ENCODE peak calls at places on chromosomes 5 and 9, in five cellular contexts. C, H, M, G and O are unnamed samples. For H3K4me1, the result is how much of the 10 kb centered on the place peaks cover.

GRCh38 chr5:80406980-80407734 is 707 bp upstream of the ZFYVE16 start:
- DNase-seq in G (peak), C (no peak), H (peak), M (peak), O (no peak)

GRCh38 chr5:172870807-172871431 is 36.9 kb downstream of the ERGIC1 start:
- DNase-seq in H (peak), M (no peak), C (no peak), G (peak), O (no peak)

GRCh38 chr9:110745656-110746055 is 77.1 kb downstream of the MUSK start:
- DNase-seq in G (no peak), M (no peak), H (no peak), C (no peak), O (no peak)

GRCh38 chr9:126514037-126514821 is 99.5 kb upstream of the LMX1B start:
- DNase-seq in C (no peak), M (peak), G (peak), H (peak), O (peak)

GRCh38 chr5:67063791-67064190 is 132.8 kb downstream of the CD180 start:
- DNase-seq in C (no peak), M (no peak), G (no peak), H (no peak), O (no peak)

GRCh38 chr9:8140557-8140956 is 341.0 kb upstream of the DMAC1 start:
- DNase-seq in M (no peak), G (no peak), H (no peak), C (no peak), O (no peak)

GRCh38 chr9:131875828-131876485 is 136.1 kb upstream of the RAPGEF1 start:
- DNase-seq in G (no peak), H (no peak), M (no peak), C (no peak), O (no peak)

GRCh38 chr5:124154714-124155113 is 591.7 kb downstream of the ZNF608 start:
- DNase-seq in G (no peak), H (no peak), C (no peak), M (no peak), O (no peak)

GRCh38 chr5:176948458-176948857 is 49.3 kb upstream of the HK3 start:
- DNase-seq in C (no peak), H (no peak), G (no peak), M (no peak), O (no peak)

GRCh38 chr9:79664375-79664825 is 92.6 kb downstream of the TLE4 start:
- DNase-seq in C (no peak), G (no peak), H (no peak), M (no peak), O (no peak)

GRCh38 chr9:124859803-124860581 is 1.8 kb downstream of the RPL35 start:
- DNase-seq in H (no peak), C (no peak), M (no peak), G (no peak), O (no peak)

GRCh38 chr5:75048457-75048953 is 3.9 kb downstream of the GCNT4 start:
- DNase-seq in H (no peak), C (no peak), G (no peak), M (no peak), O (no peak)

GRCh38 chr9:115964710-115965347 is 188.8 kb upstream of the PAPPA start:
- DNase-seq in C (no peak), M (no peak), H (no peak), G (no peak), O (no peak)

GRCh38 chr5:115098041-115098702 is 71.5 kb downstream of the TRIM36 start:
- DNase-seq in H (no peak), M (no peak), G (no peak), C (no peak), O (peak)

GRCh38 chr9:122394265-122395242 is 23.7 kb downstream of the PTGS1 start:
- DNase-seq in G (peak), C (peak), H (no peak), M (peak), O (no peak)

GRCh38 chr9:127361561-127361960 is 35.4 kb upstream of the SLC2A8 start:
- DNase-seq in H (no peak), M (no peak), G (no peak), C (no peak), O (no peak)

GRCh38 chr5:72378636-72379289 is 58.6 kb downstream of the PTCD2 start:
- DNase-seq in C (peak), H (no peak), G (peak), M (no peak), O (no peak)

GRCh38 chr5:24110019-24110615 is 534.7 kb downstream of the CDH10 start:
- DNase-seq in M (no peak), H (no peak), G (no peak), C (no peak), O (no peak)

GRCh38 chr9:123225374-123225813 is 43.0 kb downstream of the STRBP start:
- DNase-seq in C (no peak), M (no peak), G (peak), H (no peak), O (peak)

GRCh38 chr5:36887532-36887931 is 11.0 kb downstream of the NIPBL start:
- DNase-seq in G (no peak), C (no peak), H (no peak), M (no peak), O (no peak)

GRCh38 chr5:168126606-168127005 is 164.8 kb upstream of the WWC1 start:
- DNase-seq in H (no peak), M (no peak), C (no peak), G (no peak), O (no peak)

GRCh38 chr9:76759726-76760125 is 4.5 kb upstream of the PCA3 start:
- DNase-seq in G (no peak), H (no peak), M (no peak), C (no peak), O (no peak)

DNA sequence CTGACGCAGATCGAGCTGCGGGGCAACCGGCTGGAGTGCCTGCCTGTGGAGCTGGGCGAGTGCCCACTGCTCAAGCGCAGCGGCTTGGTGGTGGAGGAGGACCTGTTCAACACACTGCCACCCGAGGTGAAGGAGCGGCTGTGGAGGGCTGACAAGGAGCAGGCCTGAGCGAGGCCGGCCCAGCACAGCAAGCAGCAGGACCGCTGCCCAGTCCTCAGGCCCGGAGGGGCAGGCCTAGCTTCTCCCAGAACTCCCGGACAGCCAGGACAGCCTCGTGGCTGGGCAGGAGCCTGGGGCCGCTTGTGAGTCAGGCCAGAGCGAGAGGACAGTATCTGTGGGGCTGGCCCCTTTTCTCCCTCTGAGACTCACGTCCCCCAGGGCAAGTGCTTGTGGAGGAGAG is 4.6 kb upstream of the PHYHD1 start:
- DNase-seq in M (peak), G (no peak), C (no peak), H (peak), O (no peak)
- H3K4me1 ChIP-seq in M (half or more), G (half or more), C (half or more), H (half or more), O (under half)

GRCh38 chr5:76626738-76627137 is 3.5 kb upstream of the F2RL2 start:
- DNase-seq in C (no peak), M (no peak), H (no peak), G (no peak), O (no peak)
- H3K4me1 ChIP-seq in C (under half), M (under half), H (under half), G (under half), O (under half)

GRCh38 chr5:33371660-33372059 is 69.1 kb upstream of the TARS1 start:
- DNase-seq in M (no peak), H (no peak), G (no peak), C (no peak), O (no peak)

GRCh38 chr5:33370135-33370472 is 70.7 kb upstream of the TARS1 start:
- DNase-seq in M (peak), H (no peak), G (no peak), C (no peak), O (no peak)

GRCh38 chr5:33372721-33373120 is 68.0 kb upstream of the TARS1 start:
- DNase-seq in M (no peak), G (no peak), H (no peak), C (no peak), O (no peak)

GRCh38 chr5:33367396-33367795 is 73.4 kb upstream of the TARS1 start:
- DNase-seq in H (no peak), G (no peak), C (no peak), M (no peak), O (no peak)

GRCh38 chr5:33369470-33370134 is 71.2 kb upstream of the TARS1 start:
- DNase-seq in C (no peak), M (no peak), H (no peak), G (no peak), O (no peak)
- H3K4me1 ChIP-seq in C (under half), M (under half), H (under half), G (under half), O (under half)

DNA sequence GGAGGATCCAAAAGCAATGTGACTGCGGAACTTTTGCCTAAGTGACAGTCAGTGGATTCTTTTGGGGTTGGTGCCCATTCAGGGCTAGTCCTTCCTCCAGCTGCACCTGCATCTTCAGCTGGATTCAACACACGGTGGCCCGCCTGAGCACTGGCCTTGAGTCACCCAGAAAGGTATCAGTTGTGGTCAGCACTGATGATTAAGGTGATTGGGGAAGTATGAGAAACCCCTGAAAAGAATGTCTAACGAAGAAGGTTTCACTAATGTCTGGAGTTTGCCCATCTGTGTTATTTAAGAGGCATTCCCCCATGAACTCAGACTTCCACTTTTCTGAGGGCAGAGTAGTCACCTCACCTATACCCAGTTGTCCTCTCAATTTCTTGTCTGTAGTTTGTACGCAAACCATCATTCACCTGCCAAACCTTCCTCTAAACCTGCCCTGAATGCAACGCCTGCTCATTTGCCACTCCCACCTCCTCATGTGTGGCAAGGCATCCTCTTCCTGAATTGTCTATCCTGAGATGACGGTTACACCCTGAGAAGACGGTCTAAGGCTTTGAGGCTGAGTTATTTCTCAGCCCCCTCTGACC is 27.2 kb downstream of the CSF2 start:
- DNase-seq in G (no peak), M (no peak), C (no peak), H (no peak), O (no peak)
- H3K4me1 ChIP-seq in G (under half), M (under half), C (under half), H (under half), O (half or more)